ENCODE peak calls at places on chromosome 5, in nine cellular contexts. One of them, this sample, is unnamed.
A peak's percentile ranks its signal among the peaks of the same experiment; 100 is the strongest.

GRCh38 chr5:96492654-96493053 is 59.6 kb upstream of the PCSK1 start:
- DNase-seq in left ventricle myocardium inferior: no peak
- DNase-seq in uterus: no peak
- DNase-seq in GM23338: no peak
- DNase-seq in A549: peak; percentile 84
- DNase-seq in mucosa of descending colon: no peak
- DNase-seq in heart right ventricle: no peak
- DNase-seq in astrocyte: no peak
- DNase-seq in tibial nerve: no peak
- DNase-seq in this sample: no peak

GRCh38 chr5:152688561-152689274 is 283.6 kb upstream of the NMUR2 start:
- DNase-seq in left ventricle myocardium inferior: no peak
- DNase-seq in uterus: peak; percentile 25
- DNase-seq in GM23338: no peak
- DNase-seq in A549: peak; percentile 54
- DNase-seq in mucosa of descending colon: no peak
- DNase-seq in heart right ventricle: no peak
- DNase-seq in astrocyte: peak; percentile 99
- DNase-seq in tibial nerve: no peak
- DNase-seq in this sample: no peak

GRCh38 chr5:56827043-56827442 is 11.7 kb downstream of the MAP3K1 start:
- DNase-seq in left ventricle myocardium inferior: no peak
- DNase-seq in uterus: no peak
- DNase-seq in GM23338: peak; percentile 77
- DNase-seq in A549: peak; percentile 16
- DNase-seq in mucosa of descending colon: no peak
- DNase-seq in heart right ventricle: no peak
- DNase-seq in astrocyte: no peak
- DNase-seq in tibial nerve: no peak
- DNase-seq in this sample: no peak

GRCh38 chr5:134634227-134634626 is 1.6 kb upstream of the SAR1B start:
- DNase-seq in left ventricle myocardium inferior: no peak
- DNase-seq in uterus: no peak
- DNase-seq in GM23338: no peak
- DNase-seq in A549: no peak
- DNase-seq in mucosa of descending colon: no peak
- DNase-seq in heart right ventricle: no peak
- DNase-seq in astrocyte: no peak
- DNase-seq in tibial nerve: no peak
- DNase-seq in this sample: no peak

GRCh38 chr5:145587308-145588071 is 247.7 kb downstream of the PRELID2 start:
- DNase-seq in left ventricle myocardium inferior: no peak
- DNase-seq in uterus: no peak
- DNase-seq in GM23338: no peak
- DNase-seq in A549: peak; percentile 72
- DNase-seq in mucosa of descending colon: no peak
- DNase-seq in heart right ventricle: no peak
- DNase-seq in astrocyte: peak; percentile 96
- DNase-seq in tibial nerve: no peak
- DNase-seq in this sample: no peak

GRCh38 chr5:24899180-24899579 is 254.4 kb upstream of the CDH10 start:
- DNase-seq in left ventricle myocardium inferior: no peak
- DNase-seq in uterus: no peak
- DNase-seq in GM23338: no peak
- DNase-seq in A549: no peak
- DNase-seq in mucosa of descending colon: no peak
- DNase-seq in heart right ventricle: no peak
- DNase-seq in astrocyte: peak; percentile 72
- DNase-seq in tibial nerve: no peak
- DNase-seq in this sample: no peak

GRCh38 chr5:145847499-145848497 is 12.7 kb upstream of the PRELID2 start:
- DNase-seq in left ventricle myocardium inferior: no peak
- DNase-seq in uterus: no peak
- DNase-seq in GM23338: no peak
- DNase-seq in A549: peak; percentile 12
- DNase-seq in mucosa of descending colon: no peak
- DNase-seq in heart right ventricle: no peak
- DNase-seq in astrocyte: peak; percentile 88
- DNase-seq in tibial nerve: no peak
- DNase-seq in this sample: no peak

GRCh38 chr5:127320032-127320945 is 29.7 kb downstream of the MEGF10 start:
- DNase-seq in left ventricle myocardium inferior: no peak
- DNase-seq in uterus: no peak
- DNase-seq in GM23338: peak; percentile 38
- DNase-seq in A549: no peak
- DNase-seq in mucosa of descending colon: no peak
- DNase-seq in heart right ventricle: no peak
- DNase-seq in astrocyte: peak; percentile 75
- DNase-seq in tibial nerve: no peak
- DNase-seq in this sample: no peak

GRCh38 chr5:17216176-17216973 is 1.1 kb upstream of the BASP1 start:
- DNase-seq in left ventricle myocardium inferior: peak; percentile 59
- DNase-seq in uterus: peak; percentile 77
- DNase-seq in GM23338: peak; percentile 94
- DNase-seq in A549: peak; percentile 92
- DNase-seq in mucosa of descending colon: peak; percentile 82
- DNase-seq in heart right ventricle: peak; percentile 54
- DNase-seq in astrocyte: no peak
- DNase-seq in tibial nerve: peak; percentile 58
- DNase-seq in this sample: peak; percentile 80

GRCh38 chr5:101431201-101431600 is 528.1 kb upstream of the ST8SIA4 start:
- DNase-seq in left ventricle myocardium inferior: no peak
- DNase-seq in uterus: no peak
- DNase-seq in GM23338: no peak
- DNase-seq in A549: no peak
- DNase-seq in mucosa of descending colon: no peak
- DNase-seq in heart right ventricle: no peak
- DNase-seq in astrocyte: no peak
- DNase-seq in tibial nerve: no peak
- DNase-seq in this sample: no peak

GRCh38 chr5:158154226-158155005 is 295.5 kb upstream of the CLINT1 start:
- DNase-seq in left ventricle myocardium inferior: no peak
- DNase-seq in uterus: peak; percentile 72
- DNase-seq in GM23338: no peak
- DNase-seq in A549: peak; percentile 12
- DNase-seq in mucosa of descending colon: no peak
- DNase-seq in heart right ventricle: no peak
- DNase-seq in astrocyte: peak; percentile 92
- DNase-seq in tibial nerve: no peak
- DNase-seq in this sample: no peak

GRCh38 chr5:14102666-14103065 is 40.5 kb upstream of the TRIO start:
- DNase-seq in left ventricle myocardium inferior: no peak
- DNase-seq in uterus: no peak
- DNase-seq in GM23338: no peak
- DNase-seq in A549: no peak
- DNase-seq in mucosa of descending colon: no peak
- DNase-seq in heart right ventricle: no peak
- DNase-seq in astrocyte: no peak
- DNase-seq in tibial nerve: no peak
- DNase-seq in this sample: no peak

GRCh38 chr5:585962-586628 is 26.0 kb upstream of the CEP72 start:
- DNase-seq in left ventricle myocardium inferior: no peak
- DNase-seq in uterus: no peak
- DNase-seq in GM23338: no peak
- DNase-seq in A549: no peak
- DNase-seq in mucosa of descending colon: no peak
- DNase-seq in heart right ventricle: no peak
- DNase-seq in astrocyte: no peak
- DNase-seq in tibial nerve: no peak
- DNase-seq in this sample: no peak

GRCh38 chr5:77347435-77348098 is 137.1 kb downstream of the PDE8B start:
- DNase-seq in left ventricle myocardium inferior: no peak
- DNase-seq in uterus: no peak
- DNase-seq in GM23338: no peak
- DNase-seq in A549: no peak
- DNase-seq in mucosa of descending colon: no peak
- DNase-seq in heart right ventricle: no peak
- DNase-seq in astrocyte: no peak
- DNase-seq in tibial nerve: no peak
- DNase-seq in this sample: no peak

GRCh38 chr5:7078901-7079300 is 317.0 kb upstream of the ADCY2 start:
- DNase-seq in left ventricle myocardium inferior: no peak
- DNase-seq in uterus: no peak
- DNase-seq in GM23338: peak; percentile 83
- DNase-seq in A549: peak; percentile 8
- DNase-seq in mucosa of descending colon: no peak
- DNase-seq in heart right ventricle: no peak
- DNase-seq in astrocyte: no peak
- DNase-seq in tibial nerve: no peak
- DNase-seq in this sample: no peak

GRCh38 chr5:128667148-128667547 is 129.1 kb upstream of the FBN2 start:
- DNase-seq in left ventricle myocardium inferior: no peak
- DNase-seq in uterus: no peak
- DNase-seq in GM23338: no peak
- DNase-seq in A549: peak; percentile 28
- DNase-seq in mucosa of descending colon: no peak
- DNase-seq in heart right ventricle: no peak
- DNase-seq in astrocyte: no peak
- DNase-seq in tibial nerve: no peak
- DNase-seq in this sample: no peak
- TF ChIP-seq CTCF in left ventricle myocardium inferior: peak; percentile 48
- TF ChIP-seq CTCF in uterus: no peak
- TF ChIP-seq CTCF in GM23338: peak; percentile 46
- TF ChIP-seq CTCF in A549: peak; percentile 23
- TF ChIP-seq CTCF in mucosa of descending colon: no peak
- TF ChIP-seq CTCF in heart right ventricle: peak; percentile 23
- TF ChIP-seq CTCF in astrocyte: no peak
- TF ChIP-seq CTCF in tibial nerve: no peak
- TF ChIP-seq CTCF in this sample: no peak

GRCh38 chr5:143557061-143557818 is 153.8 kb upstream of the NR3C1 start:
- DNase-seq in left ventricle myocardium inferior: no peak
- DNase-seq in uterus: no peak
- DNase-seq in GM23338: no peak
- DNase-seq in A549: no peak
- DNase-seq in mucosa of descending colon: no peak
- DNase-seq in heart right ventricle: no peak
- DNase-seq in astrocyte: peak; percentile 92
- DNase-seq in tibial nerve: no peak
- DNase-seq in this sample: no peak
- H3K4me1 ChIP-seq in left ventricle myocardium inferior: peaks cover 26% of the 10 kb centered on the region
- H3K4me1 ChIP-seq in uterus: no peaks in the 10 kb centered on the region
- H3K4me1 ChIP-seq in GM23338: no peaks in the 10 kb centered on the region
- H3K4me1 ChIP-seq in A549: peaks cover 58% of the 10 kb centered on the region
- H3K4me1 ChIP-seq in mucosa of descending colon: no peaks in the 10 kb centered on the region
- H3K4me1 ChIP-seq in heart right ventricle: peaks cover 3% of the 10 kb centered on the region
- H3K4me1 ChIP-seq in astrocyte: peaks cover 24% of the 10 kb centered on the region
- H3K4me1 ChIP-seq in tibial nerve: peaks cover 5% of the 10 kb centered on the region
- H3K4me1 ChIP-seq in this sample: peaks cover 24% of the 10 kb centered on the region

GRCh38 chr5:150794927-150795326 is 16.4 kb downstream of the SMIM3 start:
- DNase-seq in left ventricle myocardium inferior: no peak
- DNase-seq in uterus: no peak
- DNase-seq in GM23338: no peak
- DNase-seq in A549: no peak
- DNase-seq in mucosa of descending colon: no peak
- DNase-seq in heart right ventricle: no peak
- DNase-seq in astrocyte: no peak
- DNase-seq in tibial nerve: no peak
- DNase-seq in this sample: no peak

GRCh38 chr5:150801117-150801927 is 22.8 kb downstream of the SMIM3 start:
- DNase-seq in left ventricle myocardium inferior: no peak
- DNase-seq in uterus: no peak
- DNase-seq in GM23338: peak; percentile 86
- DNase-seq in A549: peak; percentile 71
- DNase-seq in mucosa of descending colon: no peak
- DNase-seq in heart right ventricle: no peak
- DNase-seq in astrocyte: peak; percentile 39
- DNase-seq in tibial nerve: no peak
- DNase-seq in this sample: no peak

GRCh38 chr5:150791536-150791935 is 13.0 kb downstream of the SMIM3 start:
- DNase-seq in left ventricle myocardium inferior: no peak
- DNase-seq in uterus: no peak
- DNase-seq in GM23338: no peak
- DNase-seq in A549: no peak
- DNase-seq in mucosa of descending colon: no peak
- DNase-seq in heart right ventricle: no peak
- DNase-seq in astrocyte: no peak
- DNase-seq in tibial nerve: no peak
- DNase-seq in this sample: no peak

DNA sequence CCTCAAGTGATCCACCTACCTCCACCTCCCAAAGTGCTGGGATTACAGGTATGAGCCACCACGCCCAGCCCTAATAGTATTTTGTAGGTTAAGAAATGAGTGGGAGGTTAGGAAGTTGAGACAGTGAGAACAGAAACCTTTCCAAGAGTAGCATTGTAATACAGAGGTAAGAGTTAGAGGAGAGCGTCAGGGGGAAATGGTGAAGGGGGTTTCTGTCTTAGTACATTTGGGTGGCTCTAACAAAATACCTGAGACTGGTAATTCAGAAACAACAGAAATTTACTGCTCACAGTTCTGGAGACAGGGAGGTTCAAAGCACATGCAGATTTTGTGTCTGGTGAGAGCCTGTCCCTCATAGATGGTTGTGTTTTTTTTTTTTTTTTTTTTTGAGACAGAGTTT is 18.8 kb downstream of the SMIM3 start:
- DNase-seq in left ventricle myocardium inferior: no peak
- DNase-seq in uterus: no peak
- DNase-seq in GM23338: no peak
- DNase-seq in A549: no peak
- DNase-seq in mucosa of descending colon: no peak
- DNase-seq in heart right ventricle: no peak
- DNase-seq in astrocyte: no peak
- DNase-seq in tibial nerve: no peak
- DNase-seq in this sample: no peak
- H3K4me3 ChIP-seq in left ventricle myocardium inferior: no peak overlapping the region
- H3K4me3 ChIP-seq in uterus: no peak overlapping the region
- H3K4me3 ChIP-seq in GM23338: no peak overlapping the region
- H3K4me3 ChIP-seq in A549: no peak overlapping the region
- H3K4me3 ChIP-seq in mucosa of descending colon: no peak overlapping the region
- H3K4me3 ChIP-seq in heart right ventricle: no peak overlapping the region
- H3K4me3 ChIP-seq in astrocyte: no peak overlapping the region
- H3K4me3 ChIP-seq in tibial nerve: no peak overlapping the region
- H3K4me3 ChIP-seq in this sample: no peak overlapping the region

GRCh38 chr5:138752341-138752950 is 779 bp upstream of the CTNNA1 start:
- DNase-seq in left ventricle myocardium inferior: peak; percentile 20
- DNase-seq in uterus: peak; percentile 21
- DNase-seq in GM23338: peak; percentile 72
- DNase-seq in A549: peak; percentile 63
- DNase-seq in mucosa of descending colon: peak; percentile 53
- DNase-seq in heart right ventricle: no peak
- DNase-seq in astrocyte: no peak
- DNase-seq in tibial nerve: no peak
- DNase-seq in this sample: no peak

GRCh38 chr5:138752951-138753793 is at the start of gene CTNNA1:
- DNase-seq in left ventricle myocardium inferior: peak; percentile 85
- DNase-seq in uterus: peak; percentile 83
- DNase-seq in GM23338: peak; percentile 92
- DNase-seq in A549: peak; percentile 77
- DNase-seq in mucosa of descending colon: peak; percentile 92
- DNase-seq in heart right ventricle: peak; percentile 88
- DNase-seq in astrocyte: peak; percentile 45
- DNase-seq in tibial nerve: peak; percentile 66
- DNase-seq in this sample: peak; percentile 86

GRCh38 chr5:138755084-138755748 is 2.0 kb downstream of the CTNNA1 start:
- DNase-seq in left ventricle myocardium inferior: no peak
- DNase-seq in uterus: no peak
- DNase-seq in GM23338: no peak
- DNase-seq in A549: no peak
- DNase-seq in mucosa of descending colon: no peak
- DNase-seq in heart right ventricle: no peak
- DNase-seq in astrocyte: no peak
- DNase-seq in tibial nerve: no peak
- DNase-seq in this sample: no peak

GRCh38 chr5:138754699-138755057 is 1.5 kb downstream of the CTNNA1 start:
- DNase-seq in left ventricle myocardium inferior: no peak
- DNase-seq in uterus: no peak
- DNase-seq in GM23338: no peak
- DNase-seq in A549: peak; percentile 28
- DNase-seq in mucosa of descending colon: peak; percentile 36
- DNase-seq in heart right ventricle: no peak
- DNase-seq in astrocyte: peak; percentile 56
- DNase-seq in tibial nerve: no peak
- DNase-seq in this sample: no peak

GRCh38 chr5:138753794-138754698 is 821 bp downstream of the CTNNA1 start:
- DNase-seq in left ventricle myocardium inferior: peak; percentile 94
- DNase-seq in uterus: peak; percentile 82
- DNase-seq in GM23338: peak; percentile 75
- DNase-seq in A549: peak; percentile 93
- DNase-seq in mucosa of descending colon: peak; percentile 91
- DNase-seq in heart right ventricle: peak; percentile 93
- DNase-seq in astrocyte: peak; percentile 86
- DNase-seq in tibial nerve: peak; percentile 95
- DNase-seq in this sample: peak; percentile 96
- TF ChIP-seq CTCF in left ventricle myocardium inferior: no peak
- TF ChIP-seq CTCF in uterus: no peak
- TF ChIP-seq CTCF in GM23338: no peak
- TF ChIP-seq CTCF in A549: no peak
- TF ChIP-seq CTCF in mucosa of descending colon: no peak
- TF ChIP-seq CTCF in heart right ventricle: no peak
- TF ChIP-seq CTCF in astrocyte: no peak
- TF ChIP-seq CTCF in tibial nerve: peak; percentile 11
- TF ChIP-seq CTCF in this sample: no peak